ENCODE peak calls at places on chromosome 22, in five cellular contexts. N, W, T, G and V are unnamed samples.
A peak's percentile ranks its signal among the peaks of the same experiment; 100 is the strongest.

GRCh38 chr22:49462291-49462690 is 365.4 kb downstream of the BRD1 start:
- DNase-seq in N (no peak), W (no peak), T (peak; percentile 5), G (no peak), V (no peak)

GRCh38 chr22:30325065-30325720 is 1.5 kb downstream of the TBC1D10A start:
- DNase-seq in N (peak; percentile 82), W (no peak), T (peak; percentile 86), G (no peak), V (peak; percentile 38)

GRCh38 chr22:38432264-38432663 is 22.7 kb downstream of the KCNJ4 start:
- DNase-seq in N (no peak), W (no peak), T (no peak), G (no peak), V (no peak)

GRCh38 chr22:47788461-47788860 is 1026.0 kb downstream of the TBC1D22A start:
- DNase-seq in N (no peak), W (no peak), T (no peak), G (no peak), V (no peak)

GRCh38 chr22:37824674-37825641 is 1.8 kb downstream of the GALR3 start:
- DNase-seq in N (no peak), W (no peak), T (no peak), G (no peak), V (no peak)

GRCh38 chr22:37545703-37546435 is 14.4 kb upstream of the CDC42EP1 start:
- DNase-seq in N (peak; percentile 99), W (no peak), T (no peak), G (no peak), V (peak; percentile 95)

GRCh38 chr22:44711236-44711560 is 9.2 kb downstream of the PRR5 start:
- DNase-seq in N (no peak), W (no peak), T (no peak), G (no peak), V (no peak)

GRCh38 chr22:30664798-30665197 is 2.9 kb downstream of the DUSP18 start:
- DNase-seq in N (no peak), W (no peak), T (no peak), G (no peak), V (no peak)

GRCh38 chr22:46815896-46816721 is 53.7 kb downstream of the TBC1D22A start:
- DNase-seq in N (peak; percentile 57), W (peak; percentile 28), T (peak; percentile 68), G (no peak), V (no peak)

GRCh38 chr22:49657275-49657973 is 170.2 kb downstream of the BRD1 start:
- DNase-seq in N (no peak), W (peak; percentile 91), T (peak; percentile 41), G (no peak), V (peak; percentile 83)

GRCh38 chr22:22942511-22943329 is 55.1 kb downstream of the IGLL5 start:
- DNase-seq in N (peak; percentile 71), W (peak; percentile 74), T (peak; percentile 82), G (peak; percentile 50), V (no peak)

GRCh38 chr22:33109532-33110148 is 51.5 kb upstream of the SYN3 start:
- DNase-seq in N (no peak), W (no peak), T (no peak), G (no peak), V (no peak)

GRCh38 chr22:35854334-35854733 is 136.7 kb downstream of the APOL5 start:
- DNase-seq in N (no peak), W (no peak), T (no peak), G (no peak), V (no peak)

GRCh38 chr22:37197451-37198289 is 9.6 kb upstream of the C1QTNF6 start:
- DNase-seq in N (peak; percentile 77), W (no peak), T (peak; percentile 60), G (no peak), V (peak; percentile 66)

GRCh38 chr22:37032535-37033460 is 13.3 kb downstream of the MPST start:
- DNase-seq in N (peak; percentile 93), W (no peak), T (no peak), G (no peak), V (no peak)

GRCh38 chr22:25067851-25068421 is 115.4 kb downstream of the KIAA1671 start:
- DNase-seq in N (no peak), W (no peak), T (no peak), G (peak; percentile 45), V (peak; percentile 47)

GRCh38 chr22:47105085-47105484 is 342.6 kb downstream of the TBC1D22A start:
- DNase-seq in N (no peak), W (no peak), T (no peak), G (no peak), V (no peak)

GRCh38 chr22:35555351-35555915 is 14.8 kb downstream of the RASD2 start:
- DNase-seq in N (peak; percentile 37), W (no peak), T (no peak), G (no peak), V (no peak)

GRCh38 chr22:49577168-49578060 is 250.3 kb downstream of the BRD1 start:
- DNase-seq in N (no peak), W (no peak), T (no peak), G (no peak), V (peak; percentile 20)

GRCh38 chr22:32897400-32897799 is 95.9 kb downstream of the TIMP3 start:
- DNase-seq in N (peak; percentile 37), W (no peak), T (no peak), G (no peak), V (no peak)

GRCh38 chr22:17842386-17842785 is 68.1 kb upstream of the BID start:
- DNase-seq in N (no peak), W (no peak), T (no peak), G (no peak), V (no peak)

GRCh38 chr22:44193537-44193896 is 12.8 kb downstream of the PARVG start:
- DNase-seq in N (no peak), W (no peak), T (no peak), G (no peak), V (no peak)

GRCh38 chr22:40487663-40488249 is 117.4 kb downstream of the SGSM3 start:
- DNase-seq in N (peak; percentile 55), W (peak; percentile 42), T (peak; percentile 62), G (no peak), V (no peak)

GRCh38 chr22:43152355-43153071 is 1.2 kb downstream of the TSPO start:
- DNase-seq in N (peak; percentile 45), W (peak; percentile 38), T (peak; percentile 74), G (peak; percentile 41), V (peak; percentile 86)

GRCh38 chr22:25754527-25755202 is 12.7 kb downstream of the MYO18B start:
- DNase-seq in N (peak; percentile 87), W (no peak), T (peak; percentile 24), G (no peak), V (peak; percentile 84)

GRCh38 chr22:39013923-39014722 is at the start of gene APOBEC3C:
- DNase-seq in N (peak; percentile 88), W (peak; percentile 93), T (peak; percentile 73), G (no peak), V (peak; percentile 82)

GRCh38 chr22:19568337-19569311 is 44.4 kb upstream of the CLDN5 start:
- DNase-seq in N (peak; percentile 91), W (no peak), T (no peak), G (no peak), V (no peak)

GRCh38 chr22:44292007-44292370 is 20.8 kb downstream of the SHISAL1 start:
- DNase-seq in N (no peak), W (no peak), T (no peak), G (no peak), V (no peak)

GRCh38 chr22:35727436-35727835 is 9.8 kb downstream of the APOL5 start:
- DNase-seq in N (peak; percentile 81), W (no peak), T (no peak), G (no peak), V (no peak)

GRCh38 chr22:43313497-43314474 is 29.4 kb downstream of the SCUBE1 start:
- DNase-seq in N (no peak), W (no peak), T (no peak), G (no peak), V (peak; percentile 77)

GRCh38 chr22:47630741-47631534 is 868.5 kb downstream of the TBC1D22A start:
- DNase-seq in N (no peak), W (no peak), T (no peak), G (no peak), V (no peak)

GRCh38 chr22:36352775-36353507 is 34.8 kb downstream of the MYH9 start:
- DNase-seq in N (no peak), W (no peak), T (peak; percentile 73), G (no peak), V (peak; percentile 79)

GRCh38 chr22:35334010-35334409 is 34.3 kb downstream of the TOM1 start:
- DNase-seq in N (no peak), W (peak; percentile 68), T (no peak), G (no peak), V (peak; percentile 31)